ENCODE peak calls at places on chromosomes 6 and 20, in four cellular contexts. M, W, Q and D are unnamed samples.

GRCh38 chr6:70592391-70593117 is 25.8 kb downstream of the SDHAF4 start:
- DNase-seq in M (peak), W (no peak), Q (no peak), D (no peak)

GRCh38 chr6:34414999-34415858 is 10.6 kb downstream of the RPS10 start:
- DNase-seq in M (peak), W (no peak), Q (no peak), D (no peak)

GRCh38 chr6:148739822-148740128 is 7.1 kb upstream of the UST start:
- DNase-seq in M (no peak), W (no peak), Q (no peak), D (no peak)

GRCh38 chr6:11202513-11203305 is 29.8 kb downstream of the NEDD9 start:
- DNase-seq in M (peak), W (no peak), Q (no peak), D (no peak)

GRCh38 chr20:62595491-62595890 is 46.8 kb upstream of the SLCO4A1 start:
- DNase-seq in M (no peak), W (no peak), Q (no peak), D (no peak)

GRCh38 chr6:6610031-6610591 is 21.6 kb downstream of the LY86 start:
- DNase-seq in M (no peak), W (peak), Q (no peak), D (peak)

GRCh38 chr6:79040083-79040482 is 38.0 kb downstream of the PHIP start:
- DNase-seq in M (no peak), W (no peak), Q (no peak), D (no peak)

GRCh38 chr20:63534831-63535651 is 2.1 kb downstream of the PTK6 start:
- DNase-seq in M (no peak), W (no peak), Q (no peak), D (no peak)

GRCh38 chr6:28462401-28462800 is 19.1 kb upstream of the ZSCAN23 start:
- DNase-seq in M (no peak), W (no peak), Q (no peak), D (no peak)

GRCh38 chr6:90611543-90611864 is 24.6 kb upstream of the MAP3K7 start:
- DNase-seq in M (no peak), W (no peak), Q (no peak), D (no peak)

GRCh38 chr20:33647603-33648395 is 14.3 kb upstream of the C20orf144 start:
- DNase-seq in M (no peak), W (peak), Q (no peak), D (no peak)

GRCh38 chr20:62726276-62726675 is 17.6 kb downstream of the NTSR1 start:
- DNase-seq in M (no peak), W (no peak), Q (no peak), D (no peak)

GRCh38 chr6:2990932-2991506 is 8.7 kb upstream of the NQO2 start:
- DNase-seq in M (no peak), W (no peak), Q (no peak), D (no peak)

GRCh38 chr6:157982297-157982579 is 575 bp downstream of the SYNJ2 start:
- DNase-seq in M (peak), W (no peak), Q (no peak), D (no peak)

GRCh38 chr6:5085638-5086293 is 625 bp downstream of the PPP1R3G start:
- DNase-seq in M (no peak), W (no peak), Q (no peak), D (peak)

GRCh38 chr6:56652994-56653393 is 10.3 kb upstream of the DST start:
- DNase-seq in M (peak), W (no peak), Q (no peak), D (no peak)

GRCh38 chr6:41581381-41581991 is 35.3 kb downstream of the FOXP4 start:
- DNase-seq in M (no peak), W (no peak), Q (no peak), D (no peak)

GRCh38 chr20:49112596-49113274 is 66.6 kb downstream of the CSE1L start:
- DNase-seq in M (no peak), W (no peak), Q (no peak), D (no peak)

GRCh38 chr6:17995414-17995813 is 8.0 kb upstream of the KIF13A start:
- DNase-seq in M (no peak), W (no peak), Q (no peak), D (no peak)

GRCh38 chr20:61055642-61056041 is 196.4 kb upstream of the CDH4 start:
- DNase-seq in M (no peak), W (no peak), Q (no peak), D (no peak)

GRCh38 chr6:84467296-84467695 is 239.9 kb upstream of the CEP162 start:
- DNase-seq in M (no peak), W (no peak), Q (no peak), D (no peak)

GRCh38 chr6:75849329-75850025 is 100.4 kb downstream of the MYO6 start:
- DNase-seq in M (no peak), W (no peak), Q (no peak), D (no peak)

GRCh38 chr6:110620065-110620464 is 143.7 kb upstream of the SLC22A16 start:
- DNase-seq in M (no peak), W (no peak), Q (no peak), D (no peak)

GRCh38 chr6:137432054-137432545 is 62.1 kb downstream of the OLIG3 start:
- DNase-seq in M (no peak), W (peak), Q (no peak), D (no peak)

GRCh38 chr20:17955302-17955701 is 13.3 kb downstream of the SNX5 start:
- DNase-seq in M (no peak), W (no peak), Q (no peak), D (no peak)

GRCh38 chr6:83962592-83962991 is 71.0 kb upstream of the MRAP2 start:
- DNase-seq in M (no peak), W (peak), Q (no peak), D (peak)

GRCh38 chr6:100880149-100880900 is 804 bp downstream of the ASCC3 start:
- DNase-seq in M (peak), W (no peak), Q (no peak), D (no peak)

GRCh38 chr6:126640921-126641320 is 301.0 kb downstream of the CENPW start:
- DNase-seq in M (no peak), W (no peak), Q (no peak), D (no peak)

GRCh38 chr20:59428441-59429205 is 128.2 kb downstream of the EDN3 start:
- DNase-seq in M (peak), W (no peak), Q (no peak), D (no peak)

GRCh38 chr6:34476048-34476328 is 10.1 kb downstream of the PACSIN1 start:
- DNase-seq in M (no peak), W (no peak), Q (no peak), D (no peak)

GRCh38 chr6:115934145-115934544 is 126.5 kb downstream of the FRK start:
- DNase-seq in M (no peak), W (no peak), Q (no peak), D (no peak)

GRCh38 chr20:17750722-17751045 is 50.9 kb downstream of the BANF2 start:
- DNase-seq in M (no peak), W (no peak), Q (no peak), D (no peak)

GRCh38 chr20:45946149-45946970 is 11.9 kb downstream of the PCIF1 start:
- DNase-seq in M (peak), W (no peak), Q (no peak), D (peak)

GRCh38 chr6:46793138-46793537 is at the start of gene MEP1A:
- DNase-seq in M (peak), W (no peak), Q (no peak), D (no peak)

GRCh38 chr20:59145926-59146800 is 17.5 kb upstream of the ZNF831 start:
- DNase-seq in M (no peak), W (no peak), Q (no peak), D (no peak)

GRCh38 chr6:159981171-159981571 is 12.3 kb downstream of the IGF2R start:
- DNase-seq in M (no peak), W (no peak), Q (no peak), D (no peak)

GRCh38 chr6:9484091-9484490 is 930.8 kb downstream of the TFAP2A start:
- DNase-seq in M (no peak), W (no peak), Q (no peak), D (no peak)

GRCh38 chr6:166596741-166597507 is 10.4 kb upstream of the RAMACL start:
- DNase-seq in M (no peak), W (no peak), Q (no peak), D (no peak)

GRCh38 chr6:47655719-47656595 is 42.4 kb upstream of the ADGRF4 start:
- DNase-seq in M (no peak), W (no peak), Q (peak), D (no peak)

DNA sequence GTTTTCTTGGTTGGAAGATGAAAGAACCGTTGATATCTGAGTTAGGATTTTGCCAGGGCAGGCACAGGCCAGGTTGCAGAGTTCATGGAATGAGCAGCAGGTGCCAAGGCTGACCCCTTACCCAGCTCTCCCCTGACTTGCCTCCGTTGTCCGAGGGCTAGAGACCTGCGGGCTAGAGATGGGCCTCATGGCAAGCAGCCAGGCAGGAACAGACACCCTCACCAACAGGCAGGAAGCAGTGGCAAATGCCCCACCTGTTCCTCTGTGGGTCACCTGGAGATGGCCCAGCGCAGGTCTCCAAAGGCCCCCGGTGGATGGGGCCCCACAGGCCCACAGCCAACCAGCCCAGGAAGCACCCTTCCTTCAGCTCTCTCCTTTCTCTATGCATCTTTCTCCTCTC is 186.7 kb upstream of the PMEPA1 start:
- DNase-seq in M (no peak), W (no peak), Q (no peak), D (no peak)
- TF ChIP-seq GABPA in M (no peak), W (no peak), Q (no peak), D (no peak)

GRCh38 chr6:63817492-63818050 is 182.0 kb downstream of the PHF3 start:
- DNase-seq in M (no peak), W (no peak), Q (no peak), D (no peak)

GRCh38 chr6:63816401-63816975 is 180.9 kb downstream of the PHF3 start:
- DNase-seq in M (no peak), W (no peak), Q (no peak), D (no peak)

GRCh38 chr6:63816979-63817436 is 181.4 kb downstream of the PHF3 start:
- DNase-seq in M (peak), W (no peak), Q (no peak), D (no peak)

GRCh38 chr6:63814459-63814858 is 178.9 kb downstream of the PHF3 start:
- DNase-seq in M (no peak), W (no peak), Q (no peak), D (no peak)

GRCh38 chr6:63813531-63813930 is 177.9 kb downstream of the PHF3 start:
- DNase-seq in M (no peak), W (no peak), Q (no peak), D (no peak)
- TF ChIP-seq CTCF in M (peak), W (no peak), Q (no peak), D (no peak)

GRCh38 chr6:124054034-124054433 is 250.4 kb downstream of the NKAIN2 start:
- DNase-seq in M (no peak), W (no peak), Q (no peak), D (no peak)

GRCh38 chr6:124057448-124057847 is 253.8 kb downstream of the NKAIN2 start:
- DNase-seq in M (no peak), W (no peak), Q (no peak), D (no peak)

GRCh38 chr6:124053315-124053714 is 249.7 kb downstream of the NKAIN2 start:
- DNase-seq in M (no peak), W (no peak), Q (no peak), D (no peak)

GRCh38 chr6:124055986-124056385 is 252.3 kb downstream of the NKAIN2 start:
- DNase-seq in M (no peak), W (no peak), Q (no peak), D (no peak)

GRCh38 chr6:124056884-124057283 is 253.2 kb downstream of the NKAIN2 start:
- DNase-seq in M (no peak), W (no peak), Q (no peak), D (no peak)
- TF ChIP-seq GABPA in M (no peak), W (no peak), Q (no peak), D (no peak)

DNA sequence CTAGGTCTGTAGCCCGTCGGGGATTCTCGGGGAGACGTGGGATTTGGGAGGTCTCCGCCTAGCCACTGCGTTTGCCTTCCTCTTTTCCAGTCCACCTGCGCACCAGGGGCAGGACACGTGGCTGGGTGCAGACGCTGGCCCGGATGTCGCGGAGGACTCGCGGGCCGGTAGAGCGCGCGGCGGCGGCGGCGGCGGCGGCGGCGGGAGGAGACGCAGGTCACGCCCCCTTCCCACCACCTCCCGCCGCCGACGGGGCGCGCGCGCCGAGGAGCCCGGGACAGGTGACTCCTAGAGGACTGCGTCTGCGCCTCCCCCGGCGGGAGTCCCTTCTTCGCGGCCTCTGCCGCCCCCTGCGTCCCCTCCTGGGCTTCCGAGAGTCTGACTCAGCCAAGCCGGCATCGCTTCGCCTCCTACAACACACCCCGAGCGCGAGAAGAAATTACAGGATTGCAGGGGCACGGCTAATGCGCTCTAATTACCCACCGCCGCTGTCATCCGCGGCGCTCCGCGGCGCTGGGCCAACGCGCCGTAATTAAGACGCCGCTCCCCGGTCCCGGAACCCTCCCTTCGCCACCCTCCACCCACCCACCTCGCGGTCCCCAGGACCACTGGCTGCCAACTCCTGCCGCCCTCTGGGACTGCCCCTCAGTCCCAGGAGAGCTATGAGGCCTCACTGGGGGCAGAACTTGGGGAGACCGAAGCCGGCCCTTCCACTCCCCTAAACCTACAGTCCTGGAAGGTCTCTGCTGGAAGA is 124.5 kb downstream of the MRPL14 start:
- DNase-seq in M (no peak), W (no peak), Q (peak), D (no peak)
- TF ChIP-seq CTCF in M (no peak), W (peak), Q (no peak), D (no peak)

GRCh38 chr6:128632131-128632530 is 111.7 kb upstream of the PTPRK start:
- DNase-seq in M (peak), W (no peak), Q (no peak), D (no peak)

GRCh38 chr6:128631031-128631430 is 110.6 kb upstream of the PTPRK start:
- DNase-seq in M (no peak), W (no peak), Q (no peak), D (no peak)

GRCh38 chr6:128635219-128635618 is 114.8 kb upstream of the PTPRK start:
- DNase-seq in M (no peak), W (no peak), Q (no peak), D (no peak)

GRCh38 chr6:128630213-128630612 is 109.8 kb upstream of the PTPRK start:
- DNase-seq in M (no peak), W (no peak), Q (no peak), D (no peak)
- TF ChIP-seq GABPA in M (no peak), W (no peak), Q (no peak), D (no peak)

GRCh38 chr6:38279423-38279822 is 360.3 kb downstream of the BTBD9 start:
- DNase-seq in M (no peak), W (no peak), Q (no peak), D (no peak)
- TF ChIP-seq CTCF in M (peak), W (peak), Q (peak), D (no peak)

GRCh38 chr6:154993710-154994109 is 1.4 kb upstream of the TIAM2 start:
- DNase-seq in M (no peak), W (no peak), Q (no peak), D (no peak)

GRCh38 chr6:154996841-154997311 is 1.8 kb downstream of the TIAM2 start:
- DNase-seq in M (no peak), W (no peak), Q (no peak), D (no peak)

GRCh38 chr6:154993026-154993425 is 2.1 kb upstream of the TIAM2 start:
- DNase-seq in M (no peak), W (no peak), Q (no peak), D (no peak)

GRCh38 chr6:154994881-154995240 is 254 bp upstream of the TIAM2 start:
- DNase-seq in M (no peak), W (no peak), Q (no peak), D (no peak)

DNA sequence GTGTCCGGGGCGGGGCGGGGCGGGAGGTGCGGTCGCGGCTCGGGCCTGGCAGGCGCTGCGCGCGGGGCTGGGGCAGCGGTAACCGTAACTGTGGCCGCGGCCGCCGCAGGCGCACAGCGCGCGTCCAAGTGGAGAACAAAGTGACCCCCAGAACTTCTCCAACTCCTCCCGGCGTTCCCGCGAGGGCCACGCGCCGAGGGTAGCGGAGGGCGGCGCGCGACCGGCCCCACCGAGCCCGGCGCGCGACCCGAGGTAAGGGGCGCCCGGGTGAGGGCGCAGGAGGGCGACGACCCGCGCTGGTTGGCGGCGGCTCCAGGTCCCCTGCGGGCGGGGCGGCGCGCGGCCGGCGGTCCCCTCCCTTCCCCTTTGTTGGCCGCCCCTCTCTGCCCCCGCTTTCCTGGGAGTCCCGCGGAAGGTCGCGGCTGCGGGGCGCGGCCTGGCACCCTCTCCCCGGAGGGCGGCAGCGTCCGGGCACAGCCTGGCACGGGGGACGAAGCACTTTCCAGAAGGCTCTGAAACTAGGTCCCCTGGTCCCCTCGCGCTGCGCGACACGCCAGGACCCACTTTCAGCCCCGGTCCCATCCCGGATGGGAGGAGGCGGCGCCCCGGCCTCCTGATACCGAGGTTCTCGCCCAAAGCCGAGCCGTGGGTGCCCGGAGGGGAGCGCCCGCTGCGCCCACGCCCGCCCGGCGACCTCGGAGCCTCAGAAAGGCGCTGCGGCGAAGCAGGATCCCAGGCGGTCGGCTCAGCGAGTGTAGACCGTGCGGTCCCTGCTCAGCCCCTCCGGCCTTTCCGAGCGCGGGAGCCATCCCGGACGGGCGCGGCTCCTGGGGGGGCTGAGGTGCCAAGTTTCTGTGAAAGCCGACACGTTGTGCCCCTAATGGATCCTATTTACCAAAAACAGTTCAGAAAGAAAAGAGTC is at the start of gene TIAM2:
- DNase-seq in M (no peak), W (no peak), Q (no peak), D (no peak)
- TF ChIP-seq GABPA in M (no peak), W (no peak), Q (no peak), D (no peak)

GRCh38 chr6:74208239-74208638 is 512.2 kb downstream of the CD109 start:
- DNase-seq in M (no peak), W (no peak), Q (no peak), D (no peak)
- TF ChIP-seq CTCF in M (no peak), W (no peak), Q (no peak), D (no peak)

GRCh38 chr20:23508896-23509579 is 18.1 kb downstream of the CST8 start:
- DNase-seq in M (no peak), W (no peak), Q (no peak), D (no peak)

GRCh38 chr20:23507346-23507745 is 16.4 kb downstream of the CST8 start:
- DNase-seq in M (peak), W (no peak), Q (no peak), D (no peak)

GRCh38 chr20:23501926-23502325 is 11.0 kb downstream of the CST8 start:
- DNase-seq in M (no peak), W (no peak), Q (no peak), D (no peak)

GRCh38 chr20:23508449-23508848 is 17.5 kb downstream of the CST8 start:
- DNase-seq in M (no peak), W (no peak), Q (no peak), D (no peak)

DNA sequence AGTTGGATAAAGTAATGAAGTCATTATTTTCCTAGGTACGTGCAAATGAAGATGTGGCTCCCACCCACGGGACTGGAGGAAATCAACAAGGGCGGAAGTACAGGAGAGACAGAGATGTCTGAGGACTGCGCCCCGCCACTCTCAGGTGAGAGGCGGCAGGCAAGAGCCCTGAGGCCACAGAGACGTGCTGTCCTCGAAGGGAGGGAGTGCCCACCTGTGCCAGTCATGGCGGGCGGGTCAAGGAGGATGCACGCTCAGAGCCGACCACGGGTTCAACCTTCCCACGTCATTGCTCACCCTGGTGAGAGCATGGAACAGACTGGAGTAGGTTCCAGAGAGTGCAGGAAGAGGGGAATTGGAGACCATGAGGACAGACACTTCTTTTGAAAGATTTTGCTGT is 12.7 kb downstream of the CST8 start:
- DNase-seq in M (no peak), W (no peak), Q (no peak), D (no peak)
- TF ChIP-seq GABPA in M (no peak), W (no peak), Q (no peak), D (no peak)